ENCODE peak calls at places on chromosomes 16 and 17, in four cellular contexts. One of them, this sample, is unnamed.

GRCh38 chr17:28475151-28475900 is 1.9 kb downstream of the SLC13A2 start:
- DNase-seq in hepatic stellate cell: no peak
- DNase-seq in fibroblast of mammary gland: no peak
- DNase-seq in B cell: no peak
- DNase-seq in this sample: no peak

GRCh38 chr17:29131814-29132682 is 48.1 kb downstream of the MYO18A start:
- DNase-seq in hepatic stellate cell: peak
- DNase-seq in fibroblast of mammary gland: peak
- DNase-seq in B cell: no peak
- DNase-seq in this sample: no peak

GRCh38 chr17:58331815-58332719 is 3.5 kb upstream of the TSPOAP1 start:
- DNase-seq in hepatic stellate cell: no peak
- DNase-seq in fibroblast of mammary gland: no peak
- DNase-seq in B cell: peak
- DNase-seq in this sample: peak

GRCh38 chr16:477287-477686 is 50.2 kb upstream of the CAPN15 start:
- DNase-seq in hepatic stellate cell: no peak
- DNase-seq in fibroblast of mammary gland: no peak
- DNase-seq in B cell: no peak
- DNase-seq in this sample: no peak

GRCh38 chr17:58252141-58252540 is 13.8 kb downstream of the LPO start:
- DNase-seq in hepatic stellate cell: no peak
- DNase-seq in fibroblast of mammary gland: no peak
- DNase-seq in B cell: no peak
- DNase-seq in this sample: no peak

GRCh38 chr17:33140413-33141099 is 148.9 kb downstream of the SPACA3 start:
- DNase-seq in hepatic stellate cell: no peak
- DNase-seq in fibroblast of mammary gland: no peak
- DNase-seq in B cell: no peak
- DNase-seq in this sample: no peak

GRCh38 chr16:27491894-27492587 is 57.7 kb downstream of the GTF3C1 start:
- DNase-seq in hepatic stellate cell: no peak
- DNase-seq in fibroblast of mammary gland: no peak
- DNase-seq in B cell: no peak
- DNase-seq in this sample: no peak

GRCh38 chr17:4997302-4998026 is at the start of the genes INCA1 and KIF1C:
- DNase-seq in hepatic stellate cell: peak
- DNase-seq in fibroblast of mammary gland: peak
- DNase-seq in B cell: peak
- DNase-seq in this sample: peak

GRCh38 chr17:72778161-72779151 is 314.0 kb downstream of the SLC39A11 start:
- DNase-seq in hepatic stellate cell: no peak
- DNase-seq in fibroblast of mammary gland: no peak
- DNase-seq in B cell: no peak
- DNase-seq in this sample: no peak